ENCODE peak calls at places on chromosomes 7 and 10, in five cellular contexts. One of them, this sample, is unnamed.

GRCh38 chr10:28367865-28368541 is 65.1 kb upstream of the MPP7 start:
- DNase-seq in colonic mucosa: peak; percentile 34
- DNase-seq in Panc1: no peak
- DNase-seq in mesendoderm: no peak
- DNase-seq in CD8-positive, alpha-beta memory T cell: peak; percentile 77
- DNase-seq in this sample: no peak

GRCh38 chr10:100232101-100232500 is 2.7 kb upstream of the CHUK start:
- DNase-seq in colonic mucosa: no peak
- DNase-seq in Panc1: no peak
- DNase-seq in mesendoderm: no peak
- DNase-seq in CD8-positive, alpha-beta memory T cell: no peak
- DNase-seq in this sample: no peak

GRCh38 chr10:127142141-127142540 is 54.2 kb downstream of the INSYN2A start:
- DNase-seq in colonic mucosa: no peak
- DNase-seq in Panc1: no peak
- DNase-seq in mesendoderm: peak; percentile 32
- DNase-seq in CD8-positive, alpha-beta memory T cell: no peak
- DNase-seq in this sample: peak; percentile 14

GRCh38 chr7:154795437-154795836 is 207.5 kb downstream of the PAXIP1 start:
- DNase-seq in colonic mucosa: no peak
- DNase-seq in Panc1: no peak
- DNase-seq in mesendoderm: no peak
- DNase-seq in CD8-positive, alpha-beta memory T cell: no peak
- DNase-seq in this sample: no peak

GRCh38 chr7:44978511-44979366 is at the start of gene MYO1G:
- DNase-seq in colonic mucosa: peak; percentile 39
- DNase-seq in Panc1: no peak
- DNase-seq in mesendoderm: no peak
- DNase-seq in CD8-positive, alpha-beta memory T cell: peak; percentile 91
- DNase-seq in this sample: no peak

GRCh38 chr10:44925811-44926760 is 14.9 kb downstream of the TMEM72 start:
- DNase-seq in colonic mucosa: no peak
- DNase-seq in Panc1: no peak
- DNase-seq in mesendoderm: no peak
- DNase-seq in CD8-positive, alpha-beta memory T cell: no peak
- DNase-seq in this sample: no peak

GRCh38 chr10:16520900-16521299 is 779 bp downstream of the C1QL3 start:
- DNase-seq in colonic mucosa: no peak
- DNase-seq in Panc1: no peak
- DNase-seq in mesendoderm: peak; percentile 59
- DNase-seq in CD8-positive, alpha-beta memory T cell: peak; percentile 5
- DNase-seq in this sample: peak; percentile 65

GRCh38 chr10:21648040-21648439 is 114.0 kb downstream of the MLLT10 start:
- DNase-seq in colonic mucosa: no peak
- DNase-seq in Panc1: no peak
- DNase-seq in mesendoderm: no peak
- DNase-seq in CD8-positive, alpha-beta memory T cell: no peak
- DNase-seq in this sample: no peak

GRCh38 chr7:142508251-142508650 is 241.0 kb upstream of the PRSS1 start:
- DNase-seq in colonic mucosa: peak; percentile 60
- DNase-seq in Panc1: no peak
- DNase-seq in mesendoderm: no peak
- DNase-seq in CD8-positive, alpha-beta memory T cell: no peak
- DNase-seq in this sample: no peak

GRCh38 chr7:38846280-38846679 is 62.7 kb downstream of the VPS41 start:
- DNase-seq in colonic mucosa: no peak
- DNase-seq in Panc1: no peak
- DNase-seq in mesendoderm: no peak
- DNase-seq in CD8-positive, alpha-beta memory T cell: no peak
- DNase-seq in this sample: no peak

GRCh38 chr10:64023926-64024465 is 502.8 kb downstream of the REEP3 start:
- DNase-seq in colonic mucosa: no peak
- DNase-seq in Panc1: no peak
- DNase-seq in mesendoderm: no peak
- DNase-seq in CD8-positive, alpha-beta memory T cell: no peak
- DNase-seq in this sample: no peak

GRCh38 chr10:75432176-75432575 is 752 bp downstream of the LRMDA start:
- DNase-seq in colonic mucosa: no peak
- DNase-seq in Panc1: no peak
- DNase-seq in mesendoderm: no peak
- DNase-seq in CD8-positive, alpha-beta memory T cell: no peak
- DNase-seq in this sample: no peak

GRCh38 chr7:66301737-66302136 is 96.6 kb downstream of the TPST1 start:
- DNase-seq in colonic mucosa: no peak
- DNase-seq in Panc1: no peak
- DNase-seq in mesendoderm: no peak
- DNase-seq in CD8-positive, alpha-beta memory T cell: no peak
- DNase-seq in this sample: no peak

GRCh38 chr7:80642871-80643270 is 4.4 kb downstream of the CD36 start:
- DNase-seq in colonic mucosa: no peak
- DNase-seq in Panc1: no peak
- DNase-seq in mesendoderm: no peak
- DNase-seq in CD8-positive, alpha-beta memory T cell: no peak
- DNase-seq in this sample: no peak

GRCh38 chr7:157538321-157538720 is 201.5 kb downstream of the DNAJB6 start:
- DNase-seq in colonic mucosa: no peak
- DNase-seq in Panc1: no peak
- DNase-seq in mesendoderm: no peak
- DNase-seq in CD8-positive, alpha-beta memory T cell: no peak
- DNase-seq in this sample: no peak

GRCh38 chr7:13262929-13263530 is 575.6 kb downstream of the ARL4A start:
- DNase-seq in colonic mucosa: no peak
- DNase-seq in Panc1: no peak
- DNase-seq in mesendoderm: peak; percentile 28
- DNase-seq in CD8-positive, alpha-beta memory T cell: peak; percentile 22
- DNase-seq in this sample: peak; percentile 51

GRCh38 chr10:113199459-113199858 is 249.4 kb downstream of the TCF7L2 start:
- DNase-seq in colonic mucosa: no peak
- DNase-seq in Panc1: no peak
- DNase-seq in mesendoderm: no peak
- DNase-seq in CD8-positive, alpha-beta memory T cell: no peak
- DNase-seq in this sample: no peak

GRCh38 chr10:9302142-9302746 is 1247.8 kb downstream of the GATA3 start:
- DNase-seq in colonic mucosa: no peak
- DNase-seq in Panc1: peak; percentile 39
- DNase-seq in mesendoderm: peak; percentile 62
- DNase-seq in CD8-positive, alpha-beta memory T cell: peak; percentile 17
- DNase-seq in this sample: peak; percentile 66

GRCh38 chr7:143299346-143299745 is 11.2 kb downstream of the CASP2 start:
- DNase-seq in colonic mucosa: no peak
- DNase-seq in Panc1: no peak
- DNase-seq in mesendoderm: no peak
- DNase-seq in CD8-positive, alpha-beta memory T cell: no peak
- DNase-seq in this sample: no peak

GRCh38 chr7:3431306-3431705 is 130.3 kb downstream of the SDK1 start:
- DNase-seq in colonic mucosa: no peak
- DNase-seq in Panc1: no peak
- DNase-seq in mesendoderm: no peak
- DNase-seq in CD8-positive, alpha-beta memory T cell: no peak
- DNase-seq in this sample: no peak

GRCh38 chr10:60569681-60570080 is 180.0 kb upstream of the ANK3 start:
- DNase-seq in colonic mucosa: no peak
- DNase-seq in Panc1: no peak
- DNase-seq in mesendoderm: no peak
- DNase-seq in CD8-positive, alpha-beta memory T cell: no peak
- DNase-seq in this sample: no peak

GRCh38 chr10:60570272-60570865 is 180.7 kb upstream of the ANK3 start:
- DNase-seq in colonic mucosa: no peak
- DNase-seq in Panc1: no peak
- DNase-seq in mesendoderm: no peak
- DNase-seq in CD8-positive, alpha-beta memory T cell: no peak
- DNase-seq in this sample: no peak

GRCh38 chr10:60565492-60565891 is 175.8 kb upstream of the ANK3 start:
- DNase-seq in colonic mucosa: no peak
- DNase-seq in Panc1: no peak
- DNase-seq in mesendoderm: no peak
- DNase-seq in CD8-positive, alpha-beta memory T cell: no peak
- DNase-seq in this sample: no peak

GRCh38 chr10:60564475-60564874 is 174.8 kb upstream of the ANK3 start:
- DNase-seq in colonic mucosa: no peak
- DNase-seq in Panc1: no peak
- DNase-seq in mesendoderm: no peak
- DNase-seq in CD8-positive, alpha-beta memory T cell: no peak
- DNase-seq in this sample: no peak

GRCh38 chr10:60566027-60566575 is 176.4 kb upstream of the ANK3 start:
- DNase-seq in colonic mucosa: no peak
- DNase-seq in Panc1: no peak
- DNase-seq in mesendoderm: no peak
- DNase-seq in CD8-positive, alpha-beta memory T cell: no peak
- DNase-seq in this sample: no peak
- H3K4me1 ChIP-seq in colonic mucosa: no peaks in the 10 kb centered on the region
- H3K4me1 ChIP-seq in Panc1: no peaks in the 10 kb centered on the region
- H3K4me1 ChIP-seq in mesendoderm: no peaks in the 10 kb centered on the region
- H3K4me1 ChIP-seq in CD8-positive, alpha-beta memory T cell: no peaks in the 10 kb centered on the region
- H3K4me1 ChIP-seq in this sample: no peaks in the 10 kb centered on the region

GRCh38 chr10:3131098-3131497 is 41.5 kb downstream of the PITRM1 start:
- DNase-seq in colonic mucosa: no peak
- DNase-seq in Panc1: no peak
- DNase-seq in mesendoderm: no peak
- DNase-seq in CD8-positive, alpha-beta memory T cell: no peak
- DNase-seq in this sample: no peak

GRCh38 chr10:3128379-3129130 is 44.0 kb downstream of the PITRM1 start:
- DNase-seq in colonic mucosa: no peak
- DNase-seq in Panc1: no peak
- DNase-seq in mesendoderm: no peak
- DNase-seq in CD8-positive, alpha-beta memory T cell: no peak
- DNase-seq in this sample: no peak

GRCh38 chr10:3127921-3128320 is 44.7 kb downstream of the PITRM1 start:
- DNase-seq in colonic mucosa: no peak
- DNase-seq in Panc1: no peak
- DNase-seq in mesendoderm: no peak
- DNase-seq in CD8-positive, alpha-beta memory T cell: no peak
- DNase-seq in this sample: no peak

GRCh38 chr10:3132036-3133025 is 40.3 kb downstream of the PITRM1 start:
- DNase-seq in colonic mucosa: no peak
- DNase-seq in Panc1: no peak
- DNase-seq in mesendoderm: no peak
- DNase-seq in CD8-positive, alpha-beta memory T cell: no peak
- DNase-seq in this sample: no peak

GRCh38 chr10:3129581-3130340 is 42.8 kb downstream of the PITRM1 start:
- DNase-seq in colonic mucosa: no peak
- DNase-seq in Panc1: no peak
- DNase-seq in mesendoderm: no peak
- DNase-seq in CD8-positive, alpha-beta memory T cell: no peak
- DNase-seq in this sample: no peak
- H3K4me1 ChIP-seq in colonic mucosa: no peaks in the 10 kb centered on the region
- H3K4me1 ChIP-seq in Panc1: no peaks in the 10 kb centered on the region
- H3K4me1 ChIP-seq in mesendoderm: no peaks in the 10 kb centered on the region
- H3K4me1 ChIP-seq in CD8-positive, alpha-beta memory T cell: no peaks in the 10 kb centered on the region
- H3K4me1 ChIP-seq in this sample: no peaks in the 10 kb centered on the region

GRCh38 chr7:140058517-140058916 is 4.2 kb downstream of the PARP12 start:
- DNase-seq in colonic mucosa: no peak
- DNase-seq in Panc1: no peak
- DNase-seq in mesendoderm: no peak
- DNase-seq in CD8-positive, alpha-beta memory T cell: no peak
- DNase-seq in this sample: no peak

GRCh38 chr7:140060788-140061606 is 1.8 kb downstream of the PARP12 start:
- DNase-seq in colonic mucosa: peak; percentile 53
- DNase-seq in Panc1: no peak
- DNase-seq in mesendoderm: no peak
- DNase-seq in CD8-positive, alpha-beta memory T cell: no peak
- DNase-seq in this sample: no peak

GRCh38 chr7:140061607-140061930 is 1.2 kb downstream of the PARP12 start:
- DNase-seq in colonic mucosa: no peak
- DNase-seq in Panc1: no peak
- DNase-seq in mesendoderm: no peak
- DNase-seq in CD8-positive, alpha-beta memory T cell: no peak
- DNase-seq in this sample: no peak

GRCh38 chr7:140060243-140060630 is 2.5 kb downstream of the PARP12 start:
- DNase-seq in colonic mucosa: no peak
- DNase-seq in Panc1: no peak
- DNase-seq in mesendoderm: no peak
- DNase-seq in CD8-positive, alpha-beta memory T cell: no peak
- DNase-seq in this sample: no peak

GRCh38 chr7:140059288-140060242 is 3.2 kb downstream of the PARP12 start:
- DNase-seq in colonic mucosa: peak; percentile 94
- DNase-seq in Panc1: peak; percentile 38
- DNase-seq in mesendoderm: no peak
- DNase-seq in CD8-positive, alpha-beta memory T cell: no peak
- DNase-seq in this sample: no peak
- H3K4me1 ChIP-seq in colonic mucosa: peaks cover 11% of the 10 kb centered on the region
- H3K4me1 ChIP-seq in Panc1: peaks cover 34% of the 10 kb centered on the region
- H3K4me1 ChIP-seq in mesendoderm: no peaks in the 10 kb centered on the region
- H3K4me1 ChIP-seq in CD8-positive, alpha-beta memory T cell: peaks cover 40% of the 10 kb centered on the region
- H3K4me1 ChIP-seq in this sample: no peaks in the 10 kb centered on the region

GRCh38 chr10:3853016-3853415 is 68.0 kb upstream of the KLF6 start:
- DNase-seq in colonic mucosa: no peak
- DNase-seq in Panc1: no peak
- DNase-seq in mesendoderm: no peak
- DNase-seq in CD8-positive, alpha-beta memory T cell: no peak
- DNase-seq in this sample: no peak

GRCh38 chr10:3848768-3849643 is 64.0 kb upstream of the KLF6 start:
- DNase-seq in colonic mucosa: no peak
- DNase-seq in Panc1: no peak
- DNase-seq in mesendoderm: no peak
- DNase-seq in CD8-positive, alpha-beta memory T cell: no peak
- DNase-seq in this sample: no peak

GRCh38 chr10:3853547-3853989 is 68.6 kb upstream of the KLF6 start:
- DNase-seq in colonic mucosa: peak; percentile 78
- DNase-seq in Panc1: no peak
- DNase-seq in mesendoderm: no peak
- DNase-seq in CD8-positive, alpha-beta memory T cell: no peak
- DNase-seq in this sample: no peak

GRCh38 chr10:3852147-3852904 is 67.3 kb upstream of the KLF6 start:
- DNase-seq in colonic mucosa: peak; percentile 92
- DNase-seq in Panc1: peak; percentile 97
- DNase-seq in mesendoderm: peak; percentile 92
- DNase-seq in CD8-positive, alpha-beta memory T cell: peak; percentile 61
- DNase-seq in this sample: peak; percentile 26

DNA sequence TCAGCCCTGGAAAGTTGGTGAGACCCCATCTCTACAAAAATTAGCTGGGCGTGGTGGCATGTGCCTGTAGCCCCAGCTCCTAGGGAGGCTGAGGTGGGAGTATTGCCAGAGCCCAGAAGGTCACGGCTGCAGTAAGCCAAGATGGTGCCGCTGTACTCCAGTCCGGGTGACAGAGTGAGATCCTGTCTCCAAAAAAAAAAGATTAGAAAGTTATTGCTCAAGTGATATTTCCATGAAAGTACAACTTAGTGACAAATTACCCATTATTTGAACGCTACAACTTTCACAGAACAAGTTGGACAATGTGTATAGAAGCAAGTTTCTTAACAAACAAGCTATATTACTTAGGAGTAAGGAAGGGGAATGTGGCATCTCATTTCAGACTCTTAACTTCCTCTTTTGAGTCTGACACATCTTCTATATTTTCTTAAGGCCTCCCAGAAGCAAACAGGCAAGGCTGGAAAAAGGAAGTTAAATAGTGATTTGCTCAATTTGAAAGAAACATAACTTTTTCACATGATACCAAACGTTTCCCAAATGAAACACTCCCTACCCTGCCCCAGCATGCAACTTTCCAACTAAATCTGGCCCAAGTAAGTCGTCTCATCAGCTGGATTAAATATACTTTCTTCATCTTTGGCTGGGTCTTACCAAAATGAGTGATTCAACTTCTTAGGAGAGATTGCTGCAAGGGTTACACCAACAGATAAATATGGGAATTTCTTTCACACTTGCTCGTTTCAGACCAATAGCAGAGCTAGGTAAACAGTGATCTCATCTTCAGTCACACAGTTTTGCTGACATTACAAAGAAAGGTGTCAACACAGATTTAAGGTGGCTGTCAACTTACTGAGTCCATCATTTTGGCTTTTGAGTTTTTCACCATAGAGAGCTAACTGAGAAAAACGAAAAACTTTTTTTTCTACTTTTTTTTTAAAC is 66.3 kb upstream of the KLF6 start:
- DNase-seq in colonic mucosa: no peak
- DNase-seq in Panc1: peak; percentile 88
- DNase-seq in mesendoderm: peak; percentile 54
- DNase-seq in CD8-positive, alpha-beta memory T cell: no peak
- DNase-seq in this sample: no peak
- H3K4me1 ChIP-seq in colonic mucosa: peaks cover 5% of the 10 kb centered on the region
- H3K4me1 ChIP-seq in Panc1: peaks cover 39% of the 10 kb centered on the region
- H3K4me1 ChIP-seq in mesendoderm: peaks cover 6% of the 10 kb centered on the region
- H3K4me1 ChIP-seq in CD8-positive, alpha-beta memory T cell: peaks cover 12% of the 10 kb centered on the region
- H3K4me1 ChIP-seq in this sample: peaks cover 15% of the 10 kb centered on the region

This sample was measured in GM23338.